ENCODE peak calls at places on chromosome 9, in ten cellular contexts. One of them, this sample, is unnamed. For H3K27me3 and H3K4me1, the result is how much of the 10 kb centered on the place peaks cover.

GRCh38 chr9:118522093-118523028 is 818.2 kb downstream of the TLR4 start:
- DNase-seq in right lobe of liver: no peak
- DNase-seq in transverse colon: peak
- DNase-seq in breast epithelium: no peak
- DNase-seq in IMR-90: no peak
- DNase-seq in ovary: no peak
- DNase-seq in heart left ventricle: no peak
- DNase-seq in Peyer's patch: peak
- DNase-seq in esophagus squamous epithelium: no peak
- DNase-seq in H1: peak
- DNase-seq in this sample: peak

GRCh38 chr9:133527444-133527920 is 2.7 kb upstream of the MYMK start:
- DNase-seq in right lobe of liver: no peak
- DNase-seq in transverse colon: no peak
- DNase-seq in breast epithelium: no peak
- DNase-seq in IMR-90: no peak
- DNase-seq in ovary: peak
- DNase-seq in heart left ventricle: no peak
- DNase-seq in Peyer's patch: no peak
- DNase-seq in esophagus squamous epithelium: no peak
- DNase-seq in H1: no peak
- DNase-seq in this sample: peak

GRCh38 chr9:26677965-26678745 is 214.4 kb downstream of the CAAP1 start:
- DNase-seq in right lobe of liver: no peak
- DNase-seq in transverse colon: no peak
- DNase-seq in breast epithelium: no peak
- DNase-seq in IMR-90: no peak
- DNase-seq in ovary: no peak
- DNase-seq in heart left ventricle: no peak
- DNase-seq in Peyer's patch: no peak
- DNase-seq in esophagus squamous epithelium: no peak
- DNase-seq in H1: no peak
- DNase-seq in this sample: no peak

GRCh38 chr9:97900738-97901565 is 21.3 kb downstream of the TRMO start:
- DNase-seq in right lobe of liver: no peak
- DNase-seq in transverse colon: no peak
- DNase-seq in breast epithelium: no peak
- DNase-seq in IMR-90: peak
- DNase-seq in ovary: no peak
- DNase-seq in heart left ventricle: no peak
- DNase-seq in Peyer's patch: peak
- DNase-seq in esophagus squamous epithelium: no peak
- DNase-seq in H1: no peak
- DNase-seq in this sample: peak

GRCh38 chr9:90878562-90878961 is 76.9 kb downstream of the SYK start:
- DNase-seq in right lobe of liver: no peak
- DNase-seq in transverse colon: no peak
- DNase-seq in breast epithelium: no peak
- DNase-seq in IMR-90: no peak
- DNase-seq in ovary: no peak
- DNase-seq in heart left ventricle: no peak
- DNase-seq in Peyer's patch: no peak
- DNase-seq in esophagus squamous epithelium: no peak
- DNase-seq in H1: no peak
- DNase-seq in this sample: no peak

GRCh38 chr9:37104183-37104889 is 16.0 kb upstream of the ZCCHC7 start:
- DNase-seq in right lobe of liver: no peak
- DNase-seq in transverse colon: no peak
- DNase-seq in breast epithelium: no peak
- DNase-seq in IMR-90: peak
- DNase-seq in ovary: no peak
- DNase-seq in heart left ventricle: no peak
- DNase-seq in Peyer's patch: no peak
- DNase-seq in esophagus squamous epithelium: no peak
- DNase-seq in H1: no peak
- DNase-seq in this sample: no peak

GRCh38 chr9:121350993-121351561 is 19.0 kb downstream of the STOM start:
- DNase-seq in right lobe of liver: no peak
- DNase-seq in transverse colon: peak
- DNase-seq in breast epithelium: no peak
- DNase-seq in IMR-90: peak
- DNase-seq in ovary: peak
- DNase-seq in heart left ventricle: no peak
- DNase-seq in Peyer's patch: peak
- DNase-seq in esophagus squamous epithelium: no peak
- DNase-seq in H1: no peak
- DNase-seq in this sample: peak

GRCh38 chr9:99075246-99075912 is 29.5 kb upstream of the TGFBR1 start:
- DNase-seq in right lobe of liver: no peak
- DNase-seq in transverse colon: no peak
- DNase-seq in breast epithelium: no peak
- DNase-seq in IMR-90: peak
- DNase-seq in ovary: no peak
- DNase-seq in heart left ventricle: no peak
- DNase-seq in Peyer's patch: no peak
- DNase-seq in esophagus squamous epithelium: no peak
- DNase-seq in H1: no peak
- DNase-seq in this sample: no peak

GRCh38 chr9:112443200-112443599 is 43.4 kb upstream of the KIAA1958 start:
- DNase-seq in right lobe of liver: no peak
- DNase-seq in transverse colon: no peak
- DNase-seq in breast epithelium: no peak
- DNase-seq in IMR-90: peak
- DNase-seq in ovary: no peak
- DNase-seq in heart left ventricle: no peak
- DNase-seq in Peyer's patch: peak
- DNase-seq in esophagus squamous epithelium: no peak
- DNase-seq in H1: no peak
- DNase-seq in this sample: peak

DNA sequence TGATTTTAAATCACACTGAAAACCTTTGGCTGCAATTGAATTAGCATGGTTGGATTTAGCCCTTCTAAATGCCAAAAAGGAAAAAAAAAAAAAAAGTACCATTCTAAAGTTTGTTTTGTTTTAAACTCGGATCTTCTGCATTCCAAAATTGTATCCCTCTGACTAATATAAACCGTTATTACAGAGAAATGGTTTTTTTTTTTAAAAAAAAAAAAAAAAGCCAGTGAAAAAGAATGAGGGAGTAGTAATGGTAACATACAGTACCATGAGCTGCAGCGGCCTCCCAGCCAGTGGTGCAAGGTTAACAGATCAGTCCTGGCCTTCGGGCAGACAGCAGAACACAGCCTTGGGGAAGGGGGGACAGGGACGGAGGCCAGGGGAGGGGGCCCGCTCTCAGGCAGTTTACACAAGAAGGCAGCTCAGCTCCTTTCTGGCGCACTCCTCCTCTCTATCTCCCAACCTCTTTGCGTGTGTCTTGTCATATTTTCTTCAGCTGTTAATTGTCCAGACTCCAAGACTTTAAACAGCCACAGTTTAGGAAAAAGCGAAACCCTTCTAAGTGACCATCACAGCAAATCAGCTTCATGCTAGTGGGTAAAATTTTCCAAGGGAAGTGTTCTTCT is 165.9 kb downstream of the BNC2 start:
- DNase-seq in right lobe of liver: no peak
- DNase-seq in transverse colon: peak
- DNase-seq in breast epithelium: no peak
- DNase-seq in IMR-90: peak
- DNase-seq in ovary: peak
- DNase-seq in heart left ventricle: peak
- DNase-seq in Peyer's patch: peak
- DNase-seq in esophagus squamous epithelium: no peak
- DNase-seq in H1: no peak
- DNase-seq in this sample: peak
- TF ChIP-seq POLR2A in right lobe of liver: no peak
- TF ChIP-seq POLR2A in transverse colon: no peak
- TF ChIP-seq POLR2A in breast epithelium: no peak
- TF ChIP-seq POLR2A in IMR-90: peak
- TF ChIP-seq POLR2A in ovary: no peak
- TF ChIP-seq POLR2A in heart left ventricle: no peak
- TF ChIP-seq POLR2A in Peyer's patch: no peak
- TF ChIP-seq POLR2A in esophagus squamous epithelium: no peak
- TF ChIP-seq POLR2A in H1: no peak
- TF ChIP-seq POLR2A in this sample: no peak

GRCh38 chr9:126561582-126561981 is 52.1 kb upstream of the LMX1B start:
- DNase-seq in right lobe of liver: peak
- DNase-seq in transverse colon: no peak
- DNase-seq in breast epithelium: no peak
- DNase-seq in IMR-90: no peak
- DNase-seq in ovary: no peak
- DNase-seq in heart left ventricle: no peak
- DNase-seq in Peyer's patch: no peak
- DNase-seq in esophagus squamous epithelium: no peak
- DNase-seq in H1: no peak
- DNase-seq in this sample: no peak
- H3K27me3 ChIP-seq in right lobe of liver: under half
- H3K27me3 ChIP-seq in transverse colon: half or more
- H3K27me3 ChIP-seq in breast epithelium: under half
- H3K27me3 ChIP-seq in IMR-90: half or more
- H3K27me3 ChIP-seq in ovary: under half
- H3K27me3 ChIP-seq in heart left ventricle: under half
- H3K27me3 ChIP-seq in Peyer's patch: under half
- H3K27me3 ChIP-seq in esophagus squamous epithelium: half or more
- H3K27me3 ChIP-seq in H1: under half
- H3K27me3 ChIP-seq in this sample: under half

GRCh38 chr9:20358201-20358600 is 264.1 kb downstream of the MLLT3 start:
- DNase-seq in right lobe of liver: no peak
- DNase-seq in transverse colon: no peak
- DNase-seq in breast epithelium: no peak
- DNase-seq in IMR-90: peak
- DNase-seq in ovary: no peak
- DNase-seq in heart left ventricle: no peak
- DNase-seq in Peyer's patch: no peak
- DNase-seq in esophagus squamous epithelium: no peak
- DNase-seq in H1: no peak
- DNase-seq in this sample: no peak
- H3K4me1 ChIP-seq in right lobe of liver: under half
- H3K4me1 ChIP-seq in transverse colon: under half
- H3K4me1 ChIP-seq in breast epithelium: under half
- H3K4me1 ChIP-seq in IMR-90: under half
- H3K4me1 ChIP-seq in ovary: under half
- H3K4me1 ChIP-seq in heart left ventricle: under half
- H3K4me1 ChIP-seq in Peyer's patch: under half
- H3K4me1 ChIP-seq in esophagus squamous epithelium: under half
- H3K4me1 ChIP-seq in H1: under half
- H3K4me1 ChIP-seq in this sample: under half

DNA sequence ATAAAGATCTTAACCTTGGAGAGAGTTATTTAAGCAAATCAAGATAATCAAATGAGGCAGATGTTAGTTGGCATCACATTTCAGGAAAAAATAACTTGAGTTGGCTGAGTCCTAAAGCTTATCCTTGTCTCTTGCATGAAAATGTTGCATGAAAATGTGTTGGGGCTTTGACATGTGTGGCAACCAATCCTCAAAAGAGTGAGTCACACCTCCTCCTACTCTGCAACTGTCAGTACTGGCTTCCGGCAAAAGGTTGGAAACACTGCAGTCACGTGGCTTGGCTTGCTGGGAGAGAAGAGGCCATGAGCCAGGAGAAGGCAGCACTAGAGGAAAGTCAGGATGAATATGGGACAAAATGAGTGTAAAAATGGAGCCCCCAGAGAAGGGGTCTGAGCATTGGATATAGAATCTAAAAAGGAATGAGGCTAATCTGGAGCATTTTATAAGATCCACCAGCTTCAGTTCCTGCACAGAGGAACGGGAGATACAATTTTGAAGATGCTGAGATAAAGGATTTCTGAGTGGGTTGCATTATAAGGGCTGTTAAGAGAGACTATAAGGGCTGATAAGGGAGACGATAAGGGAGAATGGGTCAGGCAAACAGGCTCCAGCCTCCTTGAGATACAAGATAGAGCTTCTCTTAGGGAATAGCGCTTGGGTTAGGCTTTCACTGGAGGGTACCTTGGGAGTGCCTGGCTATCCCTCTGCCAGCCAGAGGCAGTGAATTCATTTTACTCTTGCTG is 43.1 kb downstream of the SPATA31D1 start:
- DNase-seq in right lobe of liver: no peak
- DNase-seq in transverse colon: no peak
- DNase-seq in breast epithelium: no peak
- DNase-seq in IMR-90: peak
- DNase-seq in ovary: no peak
- DNase-seq in heart left ventricle: no peak
- DNase-seq in Peyer's patch: no peak
- DNase-seq in esophagus squamous epithelium: no peak
- DNase-seq in H1: no peak
- DNase-seq in this sample: peak
- TF ChIP-seq POLR2A in right lobe of liver: no peak
- TF ChIP-seq POLR2A in transverse colon: no peak
- TF ChIP-seq POLR2A in breast epithelium: no peak
- TF ChIP-seq POLR2A in IMR-90: no peak
- TF ChIP-seq POLR2A in ovary: no peak
- TF ChIP-seq POLR2A in heart left ventricle: no peak
- TF ChIP-seq POLR2A in Peyer's patch: no peak
- TF ChIP-seq POLR2A in esophagus squamous epithelium: no peak
- TF ChIP-seq POLR2A in H1: no peak
- TF ChIP-seq POLR2A in this sample: no peak